ENCODE peak calls at places on chromosomes 3 and 15, in five cellular contexts. One of them, this sample, is unnamed. For H3K4me1, the result is how much of the 10 kb centered on the place peaks cover.

GRCh38 chr3:126433496-126434263 is 39.0 kb downstream of the CFAP100 start:
- DNase-seq in HepG2: no peak
- DNase-seq in GM12878: no peak
- DNase-seq in H1: no peak
- DNase-seq in K562: no peak
- DNase-seq in this sample: no peak

GRCh38 chr3:37709946-37710345 is 151.7 kb upstream of the CTDSPL start:
- DNase-seq in GM12878: no peak
- DNase-seq in H1: no peak
- DNase-seq in K562: no peak
- DNase-seq in HepG2: no peak
- DNase-seq in this sample: no peak

GRCh38 chr3:194058189-194058571 is 77.8 kb upstream of the HES1 start:
- DNase-seq in HepG2: peak
- DNase-seq in K562: peak
- DNase-seq in GM12878: no peak
- DNase-seq in H1: peak
- DNase-seq in this sample: no peak

GRCh38 chr15:63186065-63186464 is 3.3 kb upstream of the RAB8B start:
- DNase-seq in K562: no peak
- DNase-seq in GM12878: no peak
- DNase-seq in HepG2: peak
- DNase-seq in H1: no peak
- DNase-seq in this sample: peak

GRCh38 chr3:60742606-60743145 is 508.6 kb downstream of the FHIT start:
- DNase-seq in K562: no peak
- DNase-seq in HepG2: peak
- DNase-seq in H1: peak
- DNase-seq in GM12878: no peak
- DNase-seq in this sample: peak

GRCh38 chr3:129936757-129937156 is 37.8 kb upstream of the TRH start:
- DNase-seq in HepG2: peak
- DNase-seq in GM12878: no peak
- DNase-seq in H1: no peak
- DNase-seq in K562: no peak
- DNase-seq in this sample: no peak

GRCh38 chr15:83127547-83128150 is 20.2 kb downstream of the TM6SF1 start:
- DNase-seq in GM12878: no peak
- DNase-seq in HepG2: no peak
- DNase-seq in K562: no peak
- DNase-seq in H1: no peak
- DNase-seq in this sample: no peak

GRCh38 chr3:45516829-45517228 is 77.7 kb upstream of the LIMD1 start:
- DNase-seq in H1: no peak
- DNase-seq in GM12878: no peak
- DNase-seq in HepG2: no peak
- DNase-seq in K562: no peak
- DNase-seq in this sample: no peak

GRCh38 chr3:194512895-194513601 is 26.2 kb upstream of the ATP13A3 start:
- DNase-seq in GM12878: no peak
- DNase-seq in H1: no peak
- DNase-seq in HepG2: peak
- DNase-seq in K562: no peak
- DNase-seq in this sample: no peak

GRCh38 chr3:114680299-114680698 is 386.5 kb downstream of the TIGIT start:
- DNase-seq in K562: no peak
- DNase-seq in HepG2: no peak
- DNase-seq in GM12878: no peak
- DNase-seq in H1: no peak
- DNase-seq in this sample: no peak

GRCh38 chr3:55959681-55960080 is 472.6 kb upstream of the WNT5A start:
- DNase-seq in GM12878: no peak
- DNase-seq in H1: no peak
- DNase-seq in K562: no peak
- DNase-seq in HepG2: no peak
- DNase-seq in this sample: no peak

GRCh38 chr3:130725746-130726145 is 20.9 kb downstream of the PIK3R4 start:
- DNase-seq in HepG2: no peak
- DNase-seq in H1: no peak
- DNase-seq in K562: no peak
- DNase-seq in GM12878: no peak
- DNase-seq in this sample: no peak

GRCh38 chr3:127600749-127601456 is 2.7 kb downstream of the MCM2 start:
- DNase-seq in GM12878: no peak
- DNase-seq in HepG2: no peak
- DNase-seq in K562: no peak
- DNase-seq in H1: no peak
- DNase-seq in this sample: no peak

GRCh38 chr15:45642203-45642932 is 7.5 kb downstream of the SQOR start:
- DNase-seq in H1: no peak
- DNase-seq in K562: no peak
- DNase-seq in GM12878: no peak
- DNase-seq in HepG2: no peak
- DNase-seq in this sample: no peak

GRCh38 chr3:47441796-47442551 is 33.8 kb downstream of the SCAP start:
- DNase-seq in H1: no peak
- DNase-seq in HepG2: peak
- DNase-seq in GM12878: no peak
- DNase-seq in K562: no peak
- DNase-seq in this sample: no peak

GRCh38 chr15:60351066-60351465 is 46.7 kb downstream of the ANXA2 start:
- DNase-seq in GM12878: no peak
- DNase-seq in H1: no peak
- DNase-seq in HepG2: no peak
- DNase-seq in K562: no peak
- DNase-seq in this sample: peak

GRCh38 chr15:70013647-70014310 is 83.9 kb downstream of the TLE3 start:
- DNase-seq in HepG2: no peak
- DNase-seq in H1: no peak
- DNase-seq in GM12878: no peak
- DNase-seq in K562: no peak
- DNase-seq in this sample: no peak

GRCh38 chr3:74426571-74426970 is 187.9 kb downstream of the CNTN3 start:
- DNase-seq in K562: no peak
- DNase-seq in GM12878: no peak
- DNase-seq in H1: no peak
- DNase-seq in HepG2: no peak
- DNase-seq in this sample: no peak

GRCh38 chr3:40588406-40588805 is 63.6 kb downstream of the ZNF621 start:
- DNase-seq in H1: no peak
- DNase-seq in GM12878: no peak
- DNase-seq in HepG2: peak
- DNase-seq in K562: no peak
- DNase-seq in this sample: no peak

GRCh38 chr3:84108442-84108971 is 850.3 kb upstream of the CADM2 start:
- DNase-seq in H1: no peak
- DNase-seq in K562: no peak
- DNase-seq in GM12878: no peak
- DNase-seq in HepG2: peak
- DNase-seq in this sample: peak

GRCh38 chr3:100100454-100100853 is 13.8 kb downstream of the FILIP1L start:
- DNase-seq in K562: no peak
- DNase-seq in GM12878: no peak
- DNase-seq in HepG2: no peak
- DNase-seq in H1: no peak
- DNase-seq in this sample: no peak

GRCh38 chr3:100093826-100094225 is 20.5 kb downstream of the FILIP1L start:
- DNase-seq in HepG2: no peak
- DNase-seq in GM12878: no peak
- DNase-seq in K562: no peak
- DNase-seq in H1: no peak
- DNase-seq in this sample: no peak

GRCh38 chr3:100099621-100100020 is 14.7 kb downstream of the FILIP1L start:
- DNase-seq in H1: no peak
- DNase-seq in GM12878: no peak
- DNase-seq in K562: no peak
- DNase-seq in HepG2: no peak
- DNase-seq in this sample: no peak

GRCh38 chr3:100096866-100097265 is 17.4 kb downstream of the FILIP1L start:
- DNase-seq in GM12878: no peak
- DNase-seq in K562: no peak
- DNase-seq in H1: no peak
- DNase-seq in HepG2: no peak
- DNase-seq in this sample: no peak

GRCh38 chr3:100097919-100098896 is 16.1 kb downstream of the FILIP1L start:
- DNase-seq in H1: no peak
- DNase-seq in K562: no peak
- DNase-seq in HepG2: peak
- DNase-seq in GM12878: no peak
- DNase-seq in this sample: no peak
- TF ChIP-seq KDM1A in H1: no peak
- TF ChIP-seq KDM1A in K562: no peak
- TF ChIP-seq KDM1A in HepG2: no peak
- TF ChIP-seq KDM1A in GM12878: no peak
- TF ChIP-seq KDM1A in this sample: no peak

GRCh38 chr15:66772604-66772966 is 70.5 kb downstream of the SMAD6 start:
- DNase-seq in HepG2: peak
- DNase-seq in H1: no peak
- DNase-seq in GM12878: no peak
- DNase-seq in K562: no peak
- DNase-seq in this sample: no peak

GRCh38 chr15:66772967-66773873 is 71.2 kb downstream of the SMAD6 start:
- DNase-seq in K562: no peak
- DNase-seq in HepG2: peak
- DNase-seq in GM12878: no peak
- DNase-seq in H1: no peak
- DNase-seq in this sample: no peak

GRCh38 chr15:66771351-66771650 is 69.3 kb downstream of the SMAD6 start:
- DNase-seq in HepG2: no peak
- DNase-seq in K562: no peak
- DNase-seq in H1: no peak
- DNase-seq in GM12878: no peak
- DNase-seq in this sample: no peak

GRCh38 chr15:66768984-66769383 is 66.9 kb downstream of the SMAD6 start:
- DNase-seq in H1: no peak
- DNase-seq in K562: no peak
- DNase-seq in HepG2: no peak
- DNase-seq in GM12878: no peak
- DNase-seq in this sample: no peak

DNA sequence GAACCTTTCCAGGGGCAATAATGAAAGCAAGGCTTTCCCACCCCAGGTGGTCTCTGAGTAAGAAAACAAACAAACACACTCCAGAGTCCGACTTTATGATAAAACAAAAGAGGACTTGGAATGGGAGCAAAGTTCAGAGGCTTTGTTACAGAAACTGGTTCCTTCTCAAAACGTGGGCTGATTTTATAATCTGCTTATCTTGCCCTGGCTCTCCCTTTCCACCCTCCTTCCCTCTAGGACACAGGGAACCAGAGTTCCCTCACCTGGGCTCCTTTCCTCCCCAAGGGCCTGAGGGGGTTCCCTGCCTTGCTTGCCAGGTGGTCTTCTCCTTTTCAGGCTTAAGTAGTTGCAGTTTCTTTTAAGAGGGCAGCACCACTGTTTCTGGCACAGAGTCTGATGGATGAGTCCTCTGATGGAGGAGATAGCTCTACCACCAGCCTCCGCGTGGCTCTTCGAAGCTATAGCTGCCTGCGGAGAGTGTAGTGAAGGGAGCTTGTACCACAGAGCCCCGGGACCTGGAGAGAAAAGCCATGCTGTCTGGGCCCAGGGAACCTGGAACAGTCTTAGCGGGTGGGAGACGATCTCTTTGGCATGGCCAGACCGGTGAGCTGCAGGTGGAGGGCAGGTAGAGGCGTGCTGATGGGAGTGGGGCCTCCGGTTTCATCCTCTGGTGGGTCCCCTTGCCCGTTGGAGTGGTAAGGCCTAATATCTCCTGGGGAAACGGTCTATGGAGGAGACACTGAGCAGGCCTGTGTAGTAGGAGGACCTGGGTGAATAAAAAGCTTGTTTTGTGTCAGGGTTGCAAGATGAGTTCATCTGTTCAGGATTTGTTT is 68.7 kb downstream of the SMAD6 start:
- DNase-seq in GM12878: no peak
- DNase-seq in H1: no peak
- DNase-seq in HepG2: peak
- DNase-seq in K562: no peak
- DNase-seq in this sample: no peak
- H3K4me1 ChIP-seq in GM12878: under half
- H3K4me1 ChIP-seq in H1: under half
- H3K4me1 ChIP-seq in HepG2: half or more
- H3K4me1 ChIP-seq in K562: under half
- H3K4me1 ChIP-seq in this sample: half or more

GRCh38 chr3:162541923-162542322 is 1045.3 kb downstream of the OTOL1 start:
- DNase-seq in K562: no peak
- DNase-seq in H1: no peak
- DNase-seq in HepG2: no peak
- DNase-seq in GM12878: no peak
- DNase-seq in this sample: no peak
- TF ChIP-seq CTCF in K562: no peak
- TF ChIP-seq CTCF in H1: no peak
- TF ChIP-seq CTCF in HepG2: no peak
- TF ChIP-seq CTCF in GM12878: no peak
- TF ChIP-seq CTCF in this sample: no peak

DNA sequence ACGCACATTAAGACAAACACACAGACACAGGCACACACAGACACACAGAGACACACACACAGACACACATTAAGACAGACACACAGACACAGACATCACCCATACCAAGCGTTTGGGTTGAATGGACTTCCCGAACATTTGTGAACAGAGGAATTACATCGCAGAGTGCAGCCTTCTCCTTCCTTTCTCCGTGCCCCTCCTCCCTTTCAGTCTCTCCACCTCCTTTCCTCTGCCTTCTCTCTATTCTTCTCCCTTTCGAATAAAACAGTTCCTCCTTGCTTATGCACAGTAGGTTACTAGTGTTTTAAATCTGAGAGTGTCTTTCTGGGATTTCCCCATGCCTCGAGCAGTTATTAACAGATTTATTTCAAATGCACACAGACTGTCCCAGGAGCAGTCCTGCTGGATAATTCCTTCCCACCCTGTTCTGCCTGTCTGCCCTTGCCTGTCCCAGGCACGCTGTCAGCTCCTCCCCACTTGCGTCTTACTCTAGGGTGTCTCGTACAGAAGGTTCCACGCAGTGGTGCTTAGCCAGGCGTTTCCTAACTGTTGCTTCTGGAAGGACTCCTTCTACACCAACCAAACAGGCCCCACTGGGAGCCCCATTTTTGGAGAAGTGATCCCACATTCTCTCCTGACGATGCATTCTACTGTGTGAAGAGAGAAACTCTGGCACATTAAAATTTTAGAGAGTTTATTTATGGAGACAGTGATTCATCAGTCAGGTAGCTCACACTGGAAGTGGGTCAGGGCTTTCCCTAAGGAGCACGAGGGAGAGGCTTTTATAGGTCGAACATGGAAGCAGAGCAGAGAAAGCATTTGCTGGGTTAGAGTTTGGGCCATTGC is 163.8 kb downstream of the SV2B start:
- DNase-seq in H1: no peak
- DNase-seq in HepG2: no peak
- DNase-seq in K562: no peak
- DNase-seq in GM12878: no peak
- DNase-seq in this sample: no peak
- TF ChIP-seq KDM1A in H1: no peak
- TF ChIP-seq KDM1A in HepG2: no peak
- TF ChIP-seq KDM1A in K562: no peak
- TF ChIP-seq KDM1A in GM12878: no peak
- TF ChIP-seq KDM1A in this sample: no peak

This sample was measured in A549.